ENCODE peak calls at places on chromosomes 6 and 20, in nine cellular contexts. F is GM23338, U is lung, S is HFFc6, X is GM12865, N is endodermal cell, P is H9, W is A549, C is neural crest cell. V is an unnamed sample.

GRCh38 chr6:128655978-128656498 is 135.6 kb upstream of the PTPRK start:
- DNase-seq in F (no peak), U (no peak), S (peak; percentile 89), X (peak; percentile 68), N (no peak), P (no peak), W (peak; percentile 25), C (no peak), V (peak; percentile 19)

GRCh38 chr20:40744494-40745175 is 55.6 kb upstream of the MAFB start:
- DNase-seq in F (no peak), U (no peak), S (no peak), X (no peak), N (peak; percentile 40), P (no peak), W (no peak), C (no peak), V (no peak)

GRCh38 chr20:19466204-19466928 is 253.9 kb downstream of the SLC24A3 start:
- DNase-seq in F (no peak), U (no peak), S (no peak), X (no peak), N (peak; percentile 4), P (no peak), W (no peak), C (no peak), V (no peak)

GRCh38 chr6:55276745-55277627 is 50.3 kb upstream of the GFRAL start:
- DNase-seq in F (peak; percentile 79), U (no peak), S (peak; percentile 50), X (peak; percentile 62), N (peak; percentile 79), P (peak; percentile 54), W (peak; percentile 15), C (no peak), V (peak; percentile 4)

GRCh38 chr6:47145212-47145611 is 103.1 kb upstream of the ADGRF1 start:
- DNase-seq in F (no peak), U (no peak), S (no peak), X (no peak), N (no peak), P (no peak), W (no peak), C (no peak), V (no peak)

GRCh38 chr20:43102394-43102793 is 87.3 kb downstream of the PTPRT start:
- DNase-seq in F (peak; percentile 2), U (no peak), S (no peak), X (peak; percentile 2), N (peak; percentile 82), P (peak; percentile 66), W (no peak), C (no peak), V (peak; percentile 6)

GRCh38 chr6:4664117-4664626 is 112.0 kb upstream of the CDYL start:
- DNase-seq in F (no peak), U (no peak), S (peak; percentile 73), X (no peak), N (no peak), P (no peak), W (no peak), C (no peak), V (no peak)

GRCh38 chr6:145865175-145865574 is 50.6 kb upstream of the FBXO30 start:
- DNase-seq in F (no peak), U (no peak), S (no peak), X (peak; percentile 51), N (no peak), P (no peak), W (no peak), C (no peak), V (no peak)

GRCh38 chr20:47362361-47363219 is 6.1 kb upstream of the ZMYND8 start:
- DNase-seq in F (no peak), U (no peak), S (no peak), X (no peak), N (no peak), P (no peak), W (no peak), C (no peak), V (no peak)

GRCh38 chr6:89952696-89953095 is 58.4 kb downstream of the GJA10 start:
- DNase-seq in F (no peak), U (no peak), S (peak; percentile 85), X (peak; percentile 22), N (no peak), P (no peak), W (no peak), C (no peak), V (peak; percentile 85)

GRCh38 chr6:85580104-85580877 is 13.4 kb downstream of the SNX14 start:
- DNase-seq in F (no peak), U (no peak), S (no peak), X (no peak), N (no peak), P (no peak), W (no peak), C (no peak), V (no peak)

GRCh38 chr6:40585661-40586269 is 1.4 kb downstream of the LRFN2 start:
- DNase-seq in F (peak; percentile 93), U (no peak), S (no peak), X (no peak), N (peak; percentile 91), P (peak; percentile 73), W (no peak), C (peak; percentile 2), V (no peak)

GRCh38 chr20:20549699-20550098 is 162.7 kb downstream of the RALGAPA2 start:
- DNase-seq in F (no peak), U (no peak), S (peak; percentile 86), X (no peak), N (no peak), P (no peak), W (no peak), C (no peak), V (no peak)

GRCh38 chr6:139577991-139578604 is 203.7 kb upstream of the CITED2 start:
- DNase-seq in F (no peak), U (no peak), S (peak; percentile 86), X (no peak), N (no peak), P (no peak), W (no peak), C (no peak), V (no peak)

GRCh38 chr20:13363473-13363872 is 142.4 kb downstream of the ISM1 start:
- DNase-seq in F (no peak), U (no peak), S (no peak), X (no peak), N (no peak), P (no peak), W (no peak), C (no peak), V (no peak)

GRCh38 chr6:35017461-35018183 is 123.5 kb downstream of the TCP11 start:
- DNase-seq in F (no peak), U (peak; percentile 40), S (no peak), X (no peak), N (peak; percentile 42), P (no peak), W (no peak), C (no peak), V (no peak)

DNA sequence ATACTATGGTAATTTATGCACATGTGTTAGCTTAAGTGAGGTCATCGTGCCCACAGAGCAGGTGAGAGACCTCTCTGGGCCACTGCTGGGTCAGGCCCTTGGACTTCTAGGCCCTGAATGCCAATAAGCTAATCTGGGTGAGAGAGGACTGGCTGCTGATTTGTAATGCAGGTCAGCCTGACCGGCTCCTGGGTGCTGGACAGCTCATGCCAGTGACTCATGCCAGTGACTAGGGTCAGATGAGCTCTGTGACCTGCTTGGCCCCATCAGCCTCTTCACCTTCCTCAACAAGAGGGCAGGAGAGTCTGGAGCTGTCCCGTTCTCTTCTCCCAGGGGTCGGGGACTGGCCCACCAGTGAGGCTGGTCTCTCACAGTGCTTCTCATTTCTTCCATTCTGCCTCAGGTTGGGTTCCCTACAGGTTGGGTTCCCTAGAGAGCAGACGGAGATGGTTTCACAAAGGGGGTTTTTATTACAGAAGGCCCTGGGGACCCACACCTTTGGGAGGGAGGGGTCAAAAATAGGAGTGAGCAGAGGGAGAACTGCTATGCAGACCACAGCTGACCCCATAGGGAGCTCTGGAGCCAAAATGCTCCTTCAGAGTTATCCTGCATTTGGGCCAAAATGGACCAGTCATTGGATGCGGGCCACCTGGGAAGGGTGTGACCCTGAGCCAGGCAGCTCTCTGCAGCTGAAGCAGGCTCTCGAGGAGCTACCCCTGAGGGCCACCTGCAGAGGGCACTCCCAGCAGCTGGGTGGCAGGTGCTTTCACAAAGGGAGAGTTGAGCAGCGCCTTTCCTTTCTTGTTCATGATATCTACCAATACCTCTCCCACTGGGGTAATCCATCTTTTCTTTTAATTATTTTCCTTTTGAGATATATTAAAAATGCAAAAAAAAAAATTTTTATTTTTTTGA is 2.2 kb upstream of the OXT start:
- DNase-seq in F (peak; percentile 59), U (no peak), S (peak; percentile 46), X (peak; percentile 26), N (peak; percentile 65), P (peak; percentile 57), W (no peak), C (no peak), V (peak; percentile 55)
- TF ChIP-seq CTCF in F (peak; percentile 48), U (no peak), S (no peak), X (peak; percentile 31), N (peak; percentile 65), P (peak; percentile 52), W (peak; percentile 22), C (no peak), V (peak; percentile 51)

DNA sequence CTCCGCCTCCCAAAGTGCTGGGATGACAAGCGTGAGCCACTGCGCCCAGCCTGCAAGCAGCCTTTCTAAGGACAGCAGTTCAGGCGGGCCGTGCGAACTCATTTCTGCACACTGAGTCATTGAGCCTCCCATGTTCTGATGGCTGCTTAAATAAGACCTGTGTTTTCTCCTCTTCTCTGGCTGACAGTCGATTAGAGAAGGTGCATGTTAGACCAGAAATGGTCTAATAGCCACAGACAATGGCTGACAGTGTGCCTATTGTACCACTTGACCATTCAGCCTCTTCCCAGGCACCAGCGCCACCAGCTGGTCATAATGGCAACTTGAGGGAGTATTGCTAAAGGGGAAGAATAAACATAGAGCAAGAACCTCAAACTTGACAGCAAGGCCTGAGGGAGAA is 6.2 kb downstream of the CST11 start:
- DNase-seq in F (peak; percentile 79), U (peak; percentile 56), S (peak; percentile 30), X (peak; percentile 59), N (peak; percentile 91), P (peak; percentile 75), W (peak; percentile 35), C (peak; percentile 72), V (peak; percentile 67)
- TF ChIP-seq CTCF in F (peak; percentile 95), U (peak; percentile 26), S (peak; percentile 74), X (peak; percentile 64), N (peak; percentile 87), P (peak; percentile 85), W (peak; percentile 40), C (peak; percentile 59), V (peak; percentile 49)

GRCh38 chr6:61886608-61887259 is 399.3 kb downstream of the KHDRBS2 start:
- DNase-seq in F (peak; percentile 36), U (no peak), S (no peak), X (no peak), N (no peak), P (no peak), W (no peak), C (no peak), V (no peak)
- TF ChIP-seq CTCF in F (peak; percentile 54), U (no peak), S (peak; percentile 16), X (peak; percentile 0), N (peak; percentile 66), P (peak; percentile 59), W (no peak), C (peak; percentile 59), V (no peak)

DNA sequence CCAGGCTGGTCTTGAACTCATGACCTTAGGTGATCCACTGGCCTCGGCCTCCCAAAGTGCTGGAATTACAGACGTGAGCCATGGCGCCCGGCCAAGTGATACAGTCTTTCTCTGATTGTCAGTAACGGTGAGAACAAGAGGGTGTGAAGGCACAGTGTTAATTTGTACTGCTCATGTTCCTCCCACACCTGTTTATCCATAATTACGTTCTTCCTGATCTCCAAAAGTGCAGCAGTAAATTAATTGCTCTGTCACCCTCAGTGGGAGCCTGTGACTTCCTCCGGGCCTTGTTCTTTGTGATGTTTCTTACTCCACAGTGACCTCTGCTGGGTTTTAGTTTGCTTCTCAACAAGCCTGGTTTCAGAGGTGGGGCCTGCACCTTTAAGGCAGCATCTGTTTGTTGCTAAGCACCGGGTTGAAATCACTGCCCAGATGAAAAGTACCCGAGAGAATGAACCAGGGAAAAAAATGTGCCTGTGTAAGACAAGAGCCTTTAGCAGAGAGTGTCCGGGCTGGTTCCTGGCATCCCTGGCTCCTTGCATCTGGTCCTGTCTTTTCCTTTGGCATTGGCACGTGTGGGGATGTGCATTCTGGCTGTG is 89.1 kb upstream of the CLDN20 start:
- DNase-seq in F (peak; percentile 96), U (peak; percentile 58), S (peak; percentile 86), X (peak; percentile 93), N (peak; percentile 88), P (peak; percentile 84), W (peak; percentile 76), C (peak; percentile 48), V (peak; percentile 79)
- TF ChIP-seq CTCF in F (peak; percentile 76), U (peak; percentile 42), S (peak; percentile 81), X (peak; percentile 57), N (peak; percentile 83), P (peak; percentile 77), W (peak; percentile 61), C (peak; percentile 74), V (peak; percentile 75)

V was measured in activated CD8-positive, alpha-beta T cell treated with anti-CD3 and anti-CD28 coated beads for 36 hours.